ENCODE peak calls at places on chromosomes 16 and 17, in five cellular contexts. C is A549, Z is HFF-Myc, D is IMR-90, V is dorsolateral prefrontal cortex. Y is an unnamed sample.

GRCh38 chr17:61144876-61145564 is 254.6 kb upstream of the TBX2 start:
- DNase-seq in V (no peak), Z (no peak), C (no peak), D (no peak), Y (peak)

GRCh38 chr17:59106463-59107305 is at the start of gene TRIM37:
- DNase-seq in Z (peak), C (peak), D (peak), V (peak), Y (peak)

GRCh38 chr16:29158031-29158430 is 173.2 kb downstream of the LAT start:
- DNase-seq in C (no peak), V (no peak), Z (no peak), D (no peak), Y (no peak)

GRCh38 chr16:89422905-89423630 is 67.3 kb downstream of the ANKRD11 start:
- DNase-seq in C (no peak), D (peak), Z (no peak), V (no peak), Y (no peak)

GRCh38 chr16:29315916-29316517 is 90.5 kb downstream of the NPIPB11 start:
- DNase-seq in C (no peak), D (no peak), V (no peak), Z (no peak), Y (no peak)

GRCh38 chr17:40307001-40307690 is 1.8 kb upstream of the RARA start:
- DNase-seq in V (no peak), Z (no peak), C (no peak), D (no peak), Y (no peak)

GRCh38 chr17:44220211-44221071 is 966 bp upstream of the UBTF start:
- DNase-seq in Z (no peak), C (peak), D (peak), V (peak), Y (peak)

GRCh38 chr17:13601776-13602551 is at the start of gene HS3ST3A1:
- DNase-seq in V (no peak), C (no peak), Z (peak), D (peak), Y (peak)

GRCh38 chr17:43006639-43007551 is at the start of gene IFI35:
- DNase-seq in Z (peak), V (peak), D (peak), C (peak), Y (peak)

GRCh38 chr16:81755915-81756644 is 23.0 kb upstream of the PLCG2 start:
- DNase-seq in C (no peak), Z (no peak), D (no peak), V (no peak), Y (peak)
- TF ChIP-seq CTCF in C (no peak), Z (no peak), D (no peak), V (no peak), Y (no peak)

GRCh38 chr16:66614161-66614802 is 9.8 kb downstream of the CMTM3 start:
- DNase-seq in Z (no peak), D (no peak), C (no peak), V (no peak), Y (no peak)

GRCh38 chr16:66616592-66616991 is 12.1 kb downstream of the CMTM3 start:
- DNase-seq in C (no peak), D (peak), Z (no peak), V (no peak), Y (no peak)

GRCh38 chr16:66617728-66618127 is 13.2 kb downstream of the CMTM3 start:
- DNase-seq in C (no peak), Z (no peak), D (no peak), V (no peak), Y (no peak)

GRCh38 chr16:66617010-66617434 is 12.5 kb downstream of the CMTM3 start:
- DNase-seq in V (no peak), D (peak), Z (no peak), C (no peak), Y (no peak)

GRCh38 chr16:66616169-66616568 is 11.7 kb downstream of the CMTM3 start:
- DNase-seq in V (no peak), Z (no peak), D (no peak), C (no peak), Y (no peak)
- H3K4me3 ChIP-seq in V (no peak), Z (no peak), D (no peak), C (no peak), Y (no peak)

DNA sequence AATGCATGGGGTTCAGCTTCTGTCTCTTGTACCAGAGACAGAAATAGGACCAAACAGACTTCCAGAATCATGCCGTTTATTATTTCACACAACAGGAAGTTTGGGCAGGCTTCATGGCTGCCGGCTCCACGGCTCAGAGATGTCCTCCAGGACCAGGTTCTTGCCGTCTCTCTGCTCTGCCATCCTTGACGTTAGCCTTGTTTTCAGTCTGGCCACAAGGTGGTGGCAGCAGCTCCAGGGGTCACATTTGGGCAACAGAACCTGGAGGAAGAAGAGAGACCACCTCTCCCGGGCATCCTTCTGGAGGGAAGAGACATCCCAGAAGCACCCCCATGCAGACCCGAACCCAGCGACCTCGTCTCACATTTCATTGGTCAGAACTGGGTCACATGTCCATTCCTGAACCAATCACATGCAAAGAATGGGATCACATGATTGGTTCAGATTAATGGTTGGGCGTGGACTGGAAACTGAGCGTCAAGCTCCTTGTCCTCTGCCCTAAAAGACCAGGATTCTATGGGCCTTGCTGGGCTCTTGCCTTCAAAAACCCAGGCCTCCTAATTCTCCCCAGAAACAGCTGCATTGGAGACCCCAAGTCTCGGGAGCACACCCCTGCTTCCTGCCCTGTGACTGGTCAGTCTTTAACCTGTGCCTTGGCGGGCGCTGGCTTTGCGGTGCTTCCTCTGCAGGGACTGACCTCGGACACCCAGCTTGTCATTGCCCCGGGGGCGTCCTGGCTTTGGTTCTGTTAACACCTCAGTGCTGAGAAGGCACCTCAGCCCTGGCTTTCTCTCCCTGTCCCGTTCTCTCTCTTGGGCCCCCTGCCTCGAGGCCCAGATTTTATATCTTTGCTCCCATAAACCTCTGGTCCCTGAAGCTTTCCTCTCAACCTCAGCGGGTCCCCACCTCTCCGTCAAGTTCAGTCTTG is 63.3 kb downstream of the IRF8 start:
- DNase-seq in C (peak), V (no peak), D (no peak), Z (no peak), Y (no peak)
- TF ChIP-seq CTCF in C (no peak), V (no peak), D (no peak), Z (no peak), Y (no peak)

DNA sequence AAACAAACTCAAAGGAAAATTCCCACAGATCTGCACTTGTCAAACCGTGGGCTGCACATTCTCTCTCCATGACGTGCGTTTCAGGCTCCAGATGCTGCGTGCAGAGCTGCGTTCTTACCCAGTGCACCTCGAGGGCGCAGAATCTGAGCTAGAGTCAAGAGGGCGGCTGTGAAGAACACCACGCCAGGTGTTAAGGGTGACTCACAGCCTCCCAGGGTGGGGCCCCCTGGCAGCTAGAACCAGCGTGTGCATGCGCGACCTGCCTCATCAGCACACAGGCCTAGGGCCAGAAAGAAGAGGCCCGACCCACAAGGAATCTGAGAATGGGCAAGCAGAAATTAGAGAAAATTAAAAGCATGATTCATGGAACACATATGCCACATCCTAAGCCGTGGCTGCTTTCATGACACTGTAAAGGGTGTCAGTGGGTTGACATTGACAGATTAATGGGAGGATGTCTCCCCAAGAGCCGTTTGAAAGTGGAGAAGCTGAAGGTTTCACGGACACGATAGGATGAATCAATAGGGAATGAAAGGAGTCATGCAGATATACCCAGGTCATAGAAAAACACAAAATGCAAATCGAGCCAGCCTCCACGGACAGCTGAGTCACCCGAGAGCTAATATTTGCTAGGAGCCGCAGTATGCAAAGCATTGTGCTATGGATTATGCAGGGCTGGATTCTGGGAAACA is 29.0 kb downstream of the MARCHF10 start:
- DNase-seq in Z (peak), V (peak), C (peak), D (peak), Y (peak)
- H3K4me3 ChIP-seq in Z (peak), V (no peak), C (no peak), D (no peak), Y (no peak)

GRCh38 chr17:67490471-67490870 is 113.4 kb downstream of the PITPNC1 start:
- DNase-seq in Z (no peak), C (no peak), D (no peak), V (no peak), Y (no peak)
- TF ChIP-seq CTCF in Z (no peak), C (no peak), D (no peak), V (no peak), Y (no peak)

Y was measured in fibroblast of pulmonary artery.